ENCODE peak calls at places on chromosome 16, in four cellular contexts. G, Q, Y and E are unnamed samples.

GRCh38 chr16:28537964-28538732 is 626 bp downstream of the NUPR1 start:
- DNase-seq in Y (no peak), Q (no peak), G (no peak), E (no peak)

GRCh38 chr16:80084614-80085013 is 456.2 kb upstream of the DYNLRB2 start:
- DNase-seq in G (peak), Y (peak), Q (peak), E (peak)

GRCh38 chr16:80006175-80006895 is 405.8 kb upstream of the MAF start:
- DNase-seq in G (no peak), Q (no peak), Y (peak), E (peak)

GRCh38 chr16:50126183-50126582 is 26.9 kb upstream of the TENT4B start:
- DNase-seq in Y (no peak), Q (no peak), G (no peak), E (no peak)

GRCh38 chr16:69112285-69113129 is 7.1 kb downstream of the HAS3 start:
- DNase-seq in G (peak), Y (no peak), Q (peak), E (peak)

GRCh38 chr16:77775911-77776909 is 12.2 kb upstream of the VAT1L start:
- DNase-seq in Q (no peak), Y (no peak), G (no peak), E (no peak)

GRCh38 chr16:23081675-23082119 is 67.6 kb downstream of the USP31 start:
- DNase-seq in Y (peak), G (no peak), Q (no peak), E (peak)

GRCh38 chr16:67182288-67182687 is 1.5 kb downstream of the MATCAP1 start:
- DNase-seq in Q (no peak), G (no peak), Y (no peak), E (no peak)

GRCh38 chr16:55539049-55539448 is 27.4 kb upstream of the CAPNS2 start:
- DNase-seq in G (no peak), Y (no peak), Q (no peak), E (peak)

GRCh38 chr16:11757671-11758545 is 15.3 kb upstream of the TXNDC11 start:
- DNase-seq in Y (peak), G (no peak), Q (no peak), E (peak)

GRCh38 chr16:19589771-19590302 is 34.3 kb downstream of the VPS35L start:
- DNase-seq in Q (no peak), Y (peak), G (no peak), E (peak)

GRCh38 chr16:67917852-67918236 is 13.8 kb downstream of the CTRL start:
- DNase-seq in Q (no peak), Y (peak), G (peak), E (no peak)

GRCh38 chr16:87713469-87714229 is 52.1 kb downstream of the KLHDC4 start:
- DNase-seq in Q (peak), G (peak), Y (no peak), E (no peak)

GRCh38 chr16:77951788-77952187 is 70.6 kb upstream of the CLEC3A start:
- DNase-seq in G (no peak), Y (no peak), Q (no peak), E (no peak)

GRCh38 chr16:11290102-11290893 is 9.2 kb upstream of the PRM1 start:
- DNase-seq in Y (no peak), G (no peak), Q (no peak), E (no peak)

GRCh38 chr16:13300066-13300465 is 398.7 kb downstream of the SHISA9 start:
- DNase-seq in Q (no peak), G (no peak), Y (no peak), E (no peak)

GRCh38 chr16:69182730-69183416 is 4.1 kb upstream of the SNTB2 start:
- DNase-seq in G (no peak), Q (no peak), Y (no peak), E (no peak)

GRCh38 chr16:2429771-2430663 is 770 bp downstream of the CCNF start:
- DNase-seq in Y (peak), Q (peak), G (peak), E (peak)

GRCh38 chr16:29993191-29993902 is 2.1 kb downstream of the HIRIP3 start:
- DNase-seq in Y (no peak), Q (no peak), G (no peak), E (no peak)

GRCh38 chr16:66925322-66925840 is at the start of gene RRAD:
- DNase-seq in G (no peak), Y (peak), Q (no peak), E (peak)

GRCh38 chr16:79021991-79022390 is 578.5 kb downstream of the MAF start:
- DNase-seq in Q (no peak), G (no peak), Y (no peak), E (no peak)

GRCh38 chr16:51084074-51084928 is 66.8 kb downstream of the SALL1 start:
- DNase-seq in G (no peak), Q (no peak), Y (peak), E (no peak)

GRCh38 chr16:8935989-8936388 is 27.7 kb downstream of the USP7 start:
- DNase-seq in G (no peak), Y (no peak), Q (no peak), E (no peak)

GRCh38 chr16:10640934-10641333 is 53.8 kb downstream of the TEKT5 start:
- DNase-seq in Q (no peak), Y (no peak), G (no peak), E (no peak)

GRCh38 chr16:87822002-87822390 is 47.3 kb downstream of the SLC7A5 start:
- DNase-seq in G (no peak), Y (no peak), Q (no peak), E (no peak)

GRCh38 chr16:87185313-87185712 is 131.9 kb downstream of the C16orf95 start:
- DNase-seq in Y (no peak), Q (no peak), G (no peak), E (no peak)

GRCh38 chr16:77675464-77676324 is 46.6 kb upstream of the NUDT7 start:
- DNase-seq in Y (peak), Q (peak), G (peak), E (peak)

GRCh38 chr16:48613061-48613957 is 3.3 kb upstream of the N4BP1 start:
- DNase-seq in Q (peak), G (peak), Y (no peak), E (peak)